ENCODE peak calls at places on chromosomes 11 and 22, in five cellular contexts. Z is left ventricle myocardium inferior, A is Caco-2, Q is NT2/D1, P is foreskin fibroblast. K is an unnamed sample.

GRCh38 chr11:120880791-120881190 is 143.1 kb upstream of the TBCEL start:
- DNase-seq in Z (no peak), A (no peak), Q (no peak), P (no peak), K (no peak)

GRCh38 chr22:20019661-20020532 is 1.0 kb upstream of the TANGO2 start:
- DNase-seq in Z (no peak), A (no peak), Q (no peak), P (no peak), K (no peak)

GRCh38 chr11:59182457-59183151 is 10.7 kb downstream of the DTX4 start:
- DNase-seq in Z (no peak), A (peak), Q (no peak), P (no peak), K (no peak)

GRCh38 chr11:128837627-128838026 is 29.5 kb downstream of the KCNJ1 start:
- DNase-seq in Z (no peak), A (no peak), Q (no peak), P (no peak), K (no peak)

GRCh38 chr11:126211236-126212088 is at the start of the genes FAM118B and RPUSD4:
- DNase-seq in Z (peak), A (peak), Q (peak), P (peak), K (peak)

GRCh38 chr22:42340695-42341383 is 70.4 kb upstream of the TCF20 start:
- DNase-seq in Z (no peak), A (no peak), Q (no peak), P (no peak), K (no peak)

GRCh38 chr11:69442807-69443137 is 38.7 kb upstream of the LINC01488 start:
- DNase-seq in Z (peak), A (peak), Q (no peak), P (peak), K (no peak)

GRCh38 chr11:41836426-41836825 is 377.0 kb upstream of the LRRC4C start:
- DNase-seq in Z (no peak), A (no peak), Q (no peak), P (no peak), K (no peak)

GRCh38 chr11:65573391-65574146 is 1.2 kb downstream of the FAM89B start:
- DNase-seq in Z (no peak), A (no peak), Q (no peak), P (no peak), K (no peak)

GRCh38 chr22:45977551-45978274 is 751 bp upstream of the WNT7B start:
- DNase-seq in Z (no peak), A (no peak), Q (no peak), P (no peak), K (no peak)
- H3K4me3 ChIP-seq in Z (peak), A (no peak), Q (peak), P (no peak), K (no peak)

DNA sequence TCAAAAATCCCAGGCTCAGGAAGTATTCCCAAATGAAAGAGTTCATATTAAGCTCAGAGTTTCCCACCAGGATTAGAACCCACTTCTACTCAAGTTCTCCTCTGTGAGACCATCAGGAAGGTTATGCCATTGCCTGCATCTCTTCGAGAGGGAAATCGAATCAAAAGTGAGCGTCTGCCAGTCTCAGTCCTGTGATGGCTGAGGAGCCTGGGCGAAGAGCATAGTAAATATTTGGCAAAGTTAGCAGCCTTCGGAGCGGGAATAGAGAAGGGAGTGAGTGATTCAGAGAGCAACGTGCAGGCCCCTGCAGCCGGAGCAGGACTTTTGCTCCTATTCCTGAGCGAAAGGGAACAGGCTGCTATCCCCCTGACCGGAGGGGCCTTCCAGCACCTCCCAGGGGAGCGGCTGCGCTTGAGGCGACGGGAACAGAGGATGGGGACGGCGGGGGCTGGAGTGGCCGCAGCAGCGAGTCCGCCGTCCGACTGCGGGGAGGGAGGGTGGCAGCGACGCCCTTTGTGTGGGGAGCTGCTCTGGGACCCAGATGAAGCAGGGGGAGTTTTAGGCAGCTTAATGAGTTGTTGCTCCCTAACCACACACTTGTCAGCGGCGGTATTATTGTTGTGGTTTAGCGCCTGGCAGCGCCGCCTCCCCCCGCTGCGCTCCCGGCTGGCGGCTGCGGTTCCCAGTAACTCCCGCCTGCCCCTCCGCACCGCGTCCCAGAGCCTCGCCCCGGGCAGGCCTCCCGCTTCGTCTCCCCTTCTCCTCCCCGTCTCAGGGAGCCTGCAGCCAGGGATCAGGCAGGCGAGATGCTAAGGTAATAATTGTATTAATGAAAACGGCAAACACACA is 21.7 kb upstream of the NRGN start:
- DNase-seq in Z (peak), A (peak), Q (no peak), P (no peak), K (peak)
- H3K4me3 ChIP-seq in Z (peak), A (peak), Q (peak), P (peak), K (peak)

GRCh38 chr11:94528551-94528950 is 15.2 kb upstream of the FUT4 start:
- DNase-seq in Z (no peak), A (no peak), Q (no peak), P (no peak), K (no peak)
- H3K4me3 ChIP-seq in Z (no peak), A (no peak), Q (no peak), P (no peak), K (no peak)

DNA sequence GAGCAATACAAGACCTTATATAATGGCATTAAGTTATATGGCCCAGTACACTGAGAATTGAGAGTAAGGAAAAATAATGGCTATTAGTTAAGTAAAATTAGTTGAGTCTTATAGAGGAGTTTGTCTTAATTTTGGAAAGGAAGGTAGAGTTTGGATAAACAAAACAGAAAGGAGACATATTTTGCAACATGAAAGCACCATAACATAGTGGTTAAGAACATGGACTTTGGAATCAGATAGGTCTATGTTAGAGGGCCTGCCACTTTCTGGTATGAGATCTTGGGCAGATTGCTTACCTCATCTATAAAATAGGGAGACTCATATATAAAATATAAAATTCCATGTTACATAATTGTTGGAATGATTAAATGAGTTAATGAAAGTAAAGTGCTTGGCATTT is 68.9 kb downstream of the CSTPP1 start:
- DNase-seq in Z (no peak), A (no peak), Q (no peak), P (no peak), K (no peak)
- H3K4me3 ChIP-seq in Z (no peak), A (no peak), Q (no peak), P (no peak), K (no peak)

DNA sequence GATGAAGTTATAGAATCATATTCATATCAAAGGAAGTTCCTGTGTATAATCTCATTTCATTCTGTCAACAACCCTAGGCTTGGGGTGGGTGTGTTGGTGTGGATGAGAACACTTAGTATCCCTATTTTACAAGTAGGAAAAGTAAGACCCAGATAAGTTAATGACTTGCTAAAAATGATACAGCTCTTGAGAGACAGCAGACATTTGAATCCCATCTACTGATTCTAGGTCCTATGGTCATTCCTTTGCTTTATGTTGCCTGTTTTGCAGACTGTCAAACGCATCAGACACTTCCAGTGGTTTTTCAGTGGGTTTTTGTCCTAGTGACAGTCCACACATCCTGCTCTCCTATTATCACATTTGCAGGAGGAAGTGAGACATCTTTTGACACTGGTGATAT is 153.1 kb downstream of the TEAD1 start:
- DNase-seq in Z (no peak), A (no peak), Q (no peak), P (no peak), K (no peak)
- H3K4me3 ChIP-seq in Z (peak), A (peak), Q (no peak), P (peak), K (peak)

K was measured in MG63.